ENCODE peak calls at places on chromosome 19, in nine cellular contexts. D is AG10803, M is HFF-Myc, K is retinal pigment epithelial cell, G is thyroid gland, C is IMR-90, E is OCI-LY7, B is astrocyte of the spinal cord, V is mucosa of descending colon. L is an unnamed sample.

GRCh38 chr19:32022946-32023832 is 322.2 kb upstream of the ZNF507 start:
- DNase-seq in D (no peak), M (no peak), K (no peak), G (no peak), C (no peak), E (no peak), B (no peak), V (no peak), L (no peak)

GRCh38 chr19:17830567-17831418 is 9.5 kb upstream of the INSL3 start:
- DNase-seq in D (peak; percentile 57), M (no peak), K (peak; percentile 59), G (no peak), C (peak; percentile 67), E (peak; percentile 63), B (peak; percentile 69), V (peak; percentile 89), L (peak; percentile 52)

GRCh38 chr19:10603873-10604459 is 16.9 kb upstream of the AP1M2 start:
- DNase-seq in D (peak; percentile 34), M (no peak), K (no peak), G (no peak), C (no peak), E (peak; percentile 56), B (peak; percentile 20), V (no peak), L (no peak)

GRCh38 chr19:19185853-19186728 is 5.9 kb downstream of the BORCS8 start:
- DNase-seq in D (peak; percentile 16), M (no peak), K (no peak), G (peak; percentile 39), C (peak; percentile 31), E (peak; percentile 64), B (no peak), V (peak; percentile 50), L (peak; percentile 31)

GRCh38 chr19:18839465-18840287 is 7.9 kb downstream of the UPF1 start:
- DNase-seq in D (peak; percentile 16), M (no peak), K (no peak), G (peak; percentile 56), C (no peak), E (no peak), B (no peak), V (no peak), L (no peak)

GRCh38 chr19:8593931-8594330 is 16.6 kb downstream of the ADAMTS10 start:
- DNase-seq in D (no peak), M (no peak), K (no peak), G (no peak), C (no peak), E (no peak), B (no peak), V (no peak), L (no peak)

GRCh38 chr19:45200614-45201013 is 22.0 kb downstream of the BLOC1S3 start:
- DNase-seq in D (peak; percentile 40), M (peak; percentile 25), K (no peak), G (peak; percentile 8), C (peak; percentile 57), E (no peak), B (peak; percentile 31), V (no peak), L (no peak)

GRCh38 chr19:51439021-51439465 is 19.2 kb downstream of the SIGLEC8 start:
- DNase-seq in D (peak; percentile 8), M (no peak), K (no peak), G (no peak), C (no peak), E (peak; percentile 58), B (no peak), V (peak; percentile 49), L (no peak)

GRCh38 chr19:30659638-30660037 is 287.5 kb downstream of the ZNF536 start:
- DNase-seq in D (no peak), M (no peak), K (no peak), G (no peak), C (no peak), E (no peak), B (no peak), V (no peak), L (no peak)

GRCh38 chr19:34494601-34495000 is 13.0 kb downstream of the WTIP start:
- DNase-seq in D (no peak), M (no peak), K (no peak), G (no peak), C (no peak), E (no peak), B (no peak), V (no peak), L (no peak)

GRCh38 chr19:11324079-11324661 is 15.3 kb downstream of the RAB3D start:
- DNase-seq in D (peak; percentile 97), M (peak; percentile 79), K (peak; percentile 81), G (peak; percentile 92), C (peak; percentile 94), E (peak; percentile 31), B (peak; percentile 88), V (peak; percentile 78), L (no peak)

GRCh38 chr19:38452430-38453366 is 19.2 kb downstream of the RYR1 start:
- DNase-seq in D (no peak), M (no peak), K (no peak), G (no peak), C (no peak), E (peak; percentile 63), B (no peak), V (peak; percentile 6), L (no peak)

GRCh38 chr19:7887408-7888144 is 734 bp upstream of the LRRC8E start:
- DNase-seq in D (no peak), M (no peak), K (no peak), G (no peak), C (no peak), E (no peak), B (no peak), V (no peak), L (no peak)

GRCh38 chr19:8307400-8307964 is 676 bp downstream of the CD320 start:
- DNase-seq in D (no peak), M (no peak), K (no peak), G (peak; percentile 31), C (no peak), E (peak; percentile 37), B (no peak), V (peak; percentile 25), L (peak; percentile 9)

GRCh38 chr19:18086590-18087138 is at the start of gene IL12RB1:
- DNase-seq in D (no peak), M (no peak), K (no peak), G (no peak), C (no peak), E (peak; percentile 64), B (no peak), V (peak; percentile 51), L (no peak)

GRCh38 chr19:55487884-55488687 is at the start of gene SSC5D:
- DNase-seq in D (peak; percentile 51), M (no peak), K (no peak), G (no peak), C (peak; percentile 26), E (no peak), B (peak; percentile 56), V (no peak), L (no peak)

GRCh38 chr19:55485439-55486011 is 537 bp downstream of the NAT14 start:
- DNase-seq in D (no peak), M (no peak), K (no peak), G (no peak), C (no peak), E (peak; percentile 58), B (no peak), V (no peak), L (no peak)

GRCh38 chr19:55484571-55485438 is at the start of gene NAT14:
- DNase-seq in D (peak; percentile 43), M (no peak), K (no peak), G (peak; percentile 48), C (peak; percentile 48), E (peak; percentile 80), B (peak; percentile 60), V (peak; percentile 33), L (peak; percentile 76)

GRCh38 chr19:55486971-55487883 is 1.0 kb upstream of the SSC5D start:
- DNase-seq in D (peak; percentile 95), M (peak; percentile 71), K (peak; percentile 77), G (peak; percentile 69), C (peak; percentile 97), E (no peak), B (peak; percentile 96), V (peak; percentile 68), L (no peak)

GRCh38 chr19:55486043-55486970 is 1.3 kb downstream of the NAT14 start:
- DNase-seq in D (peak; percentile 30), M (no peak), K (no peak), G (no peak), C (no peak), E (no peak), B (no peak), V (no peak), L (no peak)
- TF ChIP-seq CTCF in D (peak; percentile 34), M (no peak), K (no peak), G (no peak), C (no peak), E (no peak), B (no peak), V (no peak), L (no peak)

GRCh38 chr19:27777726-27778125 is 1435.2 kb downstream of the UQCRFS1 start:
- DNase-seq in D (no peak), M (no peak), K (no peak), G (no peak), C (no peak), E (peak; percentile 25), B (no peak), V (no peak), L (no peak)
- TF ChIP-seq CTCF in D (no peak), M (peak; percentile 33), K (peak; percentile 18), G (no peak), C (no peak), E (peak; percentile 56), B (peak; percentile 16), V (no peak), L (no peak)

GRCh38 chr19:42111384-42111783 is 20.9 kb downstream of the POU2F2 start:
- DNase-seq in D (peak; percentile 93), M (no peak), K (no peak), G (no peak), C (peak; percentile 75), E (no peak), B (no peak), V (no peak), L (no peak)

GRCh38 chr19:42110658-42111057 is 21.6 kb downstream of the POU2F2 start:
- DNase-seq in D (no peak), M (no peak), K (no peak), G (no peak), C (no peak), E (no peak), B (no peak), V (no peak), L (no peak)

GRCh38 chr19:42109896-42110295 is 22.4 kb downstream of the POU2F2 start:
- DNase-seq in D (no peak), M (no peak), K (no peak), G (no peak), C (no peak), E (no peak), B (no peak), V (no peak), L (no peak)

GRCh38 chr19:42113641-42114348 is 18.5 kb downstream of the POU2F2 start:
- DNase-seq in D (peak; percentile 97), M (peak; percentile 93), K (peak; percentile 91), G (no peak), C (peak; percentile 99), E (peak; percentile 95), B (peak; percentile 95), V (no peak), L (no peak)

GRCh38 chr19:42111811-42112210 is 20.4 kb downstream of the POU2F2 start:
- DNase-seq in D (peak; percentile 87), M (no peak), K (no peak), G (no peak), C (peak; percentile 52), E (no peak), B (peak; percentile 45), V (no peak), L (no peak)
- TF ChIP-seq CTCF in D (no peak), M (no peak), K (no peak), G (no peak), C (no peak), E (no peak), B (no peak), V (no peak), L (no peak)

GRCh38 chr19:58572818-58573657 is at the start of gene MZF1:
- DNase-seq in D (peak; percentile 100), M (peak; percentile 100), K (peak; percentile 100), G (peak; percentile 100), C (peak; percentile 100), E (peak; percentile 100), B (peak; percentile 100), V (peak; percentile 100), L (peak; percentile 99)
- TF ChIP-seq CTCF in D (peak; percentile 25), M (no peak), K (no peak), G (no peak), C (no peak), E (no peak), B (no peak), V (no peak), L (peak; percentile 45)

L was measured in progenitor cell of endocrine pancreas.